ENCODE peak calls at places on chromosomes 6 and 20, in seven cellular contexts. H is neuronal stem cell, S is fibroblast of pulmonary artery, I is IMR-90, W is cardiac muscle cell, J is WERI-Rb-1, X is dorsolateral prefrontal cortex. R is an unnamed sample.

GRCh38 chr6:81767163-81768000 is 14.9 kb upstream of the TENT5A start:
- DNase-seq in H (no peak), S (peak; percentile 46), I (peak; percentile 41), W (no peak), J (no peak), X (no peak), R (no peak)

GRCh38 chr6:127900935-127901334 is at the start of gene THEMIS:
- DNase-seq in H (no peak), S (no peak), I (no peak), W (no peak), J (no peak), X (no peak), R (no peak)

GRCh38 chr6:44837741-44838140 is 450.2 kb downstream of the CDC5L start:
- DNase-seq in H (no peak), S (peak; percentile 32), I (no peak), W (no peak), J (no peak), X (no peak), R (no peak)

GRCh38 chr6:30889921-30890645 is 5.8 kb downstream of the DDR1 start:
- DNase-seq in H (no peak), S (no peak), I (no peak), W (no peak), J (no peak), X (peak; percentile 84), R (no peak)

GRCh38 chr6:87736809-87737540 is 34.9 kb upstream of the AKIRIN2 start:
- DNase-seq in H (no peak), S (no peak), I (no peak), W (no peak), J (no peak), X (no peak), R (no peak)

GRCh38 chr6:6856538-6857523 is 250.9 kb upstream of the RREB1 start:
- DNase-seq in H (no peak), S (peak; percentile 49), I (peak; percentile 37), W (peak; percentile 43), J (peak; percentile 42), X (no peak), R (peak; percentile 57)

GRCh38 chr20:39632176-39632575 is 670.0 kb downstream of the DHX35 start:
- DNase-seq in H (no peak), S (no peak), I (no peak), W (no peak), J (no peak), X (no peak), R (no peak)

GRCh38 chr6:32085759-32086458 is 23.2 kb downstream of the TNXB start:
- DNase-seq in H (no peak), S (no peak), I (no peak), W (no peak), J (no peak), X (no peak), R (no peak)

GRCh38 chr6:170370413-170370812 is 63.9 kb downstream of the FAM120B start:
- DNase-seq in H (no peak), S (no peak), I (no peak), W (no peak), J (no peak), X (no peak), R (no peak)

GRCh38 chr6:43088654-43089056 is 12.5 kb downstream of the PTK7 start:
- DNase-seq in H (no peak), S (no peak), I (peak; percentile 13), W (no peak), J (no peak), X (no peak), R (no peak)

GRCh38 chr6:81450180-81450579 is 302.3 kb downstream of the TENT5A start:
- DNase-seq in H (no peak), S (no peak), I (peak; percentile 67), W (no peak), J (no peak), X (no peak), R (no peak)

GRCh38 chr20:40961686-40962640 is 66.7 kb upstream of the TOP1 start:
- DNase-seq in H (no peak), S (peak; percentile 11), I (peak; percentile 7), W (no peak), J (no peak), X (peak; percentile 25), R (no peak)

GRCh38 chr20:25136643-25137559 is 55.0 kb upstream of the VSX1 start:
- DNase-seq in H (no peak), S (peak; percentile 85), I (peak; percentile 87), W (no peak), J (no peak), X (peak; percentile 79), R (peak; percentile 65)

GRCh38 chr6:131787079-131787478 is 20.7 kb upstream of the ENPP1 start:
- DNase-seq in H (no peak), S (no peak), I (peak; percentile 37), W (no peak), J (no peak), X (no peak), R (no peak)

GRCh38 chr20:59032713-59033059 is 551 bp upstream of the ATP5F1E start:
- DNase-seq in H (no peak), S (no peak), I (peak; percentile 27), W (no peak), J (peak; percentile 70), X (no peak), R (no peak)

GRCh38 chr6:169969372-169970099 is 218.1 kb downstream of the ERMARD start:
- DNase-seq in H (no peak), S (no peak), I (no peak), W (no peak), J (no peak), X (peak; percentile 29), R (no peak)

GRCh38 chr20:57713505-57713903 is 3.7 kb upstream of the PMEPA1 start:
- DNase-seq in H (no peak), S (no peak), I (no peak), W (no peak), J (no peak), X (no peak), R (no peak)

GRCh38 chr6:165599596-165600487 is 63.2 kb downstream of the PDE10A start:
- DNase-seq in H (no peak), S (no peak), I (no peak), W (no peak), J (no peak), X (no peak), R (no peak)

DNA sequence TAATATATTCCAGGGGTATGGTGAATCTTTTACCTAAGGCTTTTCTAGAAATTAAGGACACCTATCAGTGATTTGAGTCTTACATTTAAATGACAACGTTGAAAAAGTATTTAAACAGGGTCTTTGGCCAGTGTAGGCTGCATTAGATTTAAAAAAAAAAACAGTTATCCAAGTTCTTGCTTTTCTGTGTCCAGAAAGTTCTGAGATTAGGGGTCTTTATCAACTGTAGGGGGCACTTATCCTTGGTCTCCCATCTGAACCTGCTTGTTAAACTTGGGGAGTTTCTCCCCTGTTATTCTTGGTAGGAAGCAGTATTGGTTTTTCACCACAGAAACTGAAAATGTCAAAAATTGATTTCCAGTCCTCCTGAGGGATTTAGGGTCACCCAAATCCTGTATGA is 155.9 kb upstream of the ZNF217 start:
- DNase-seq in H (no peak), S (no peak), I (no peak), W (no peak), J (no peak), X (no peak), R (no peak)
- H3K4me3 ChIP-seq in H (no peak overlapping the region), S (no peak overlapping the region), I (no peak overlapping the region), W (no peak overlapping the region), J (no peak overlapping the region), X (no peak overlapping the region), R (no peak overlapping the region)

DNA sequence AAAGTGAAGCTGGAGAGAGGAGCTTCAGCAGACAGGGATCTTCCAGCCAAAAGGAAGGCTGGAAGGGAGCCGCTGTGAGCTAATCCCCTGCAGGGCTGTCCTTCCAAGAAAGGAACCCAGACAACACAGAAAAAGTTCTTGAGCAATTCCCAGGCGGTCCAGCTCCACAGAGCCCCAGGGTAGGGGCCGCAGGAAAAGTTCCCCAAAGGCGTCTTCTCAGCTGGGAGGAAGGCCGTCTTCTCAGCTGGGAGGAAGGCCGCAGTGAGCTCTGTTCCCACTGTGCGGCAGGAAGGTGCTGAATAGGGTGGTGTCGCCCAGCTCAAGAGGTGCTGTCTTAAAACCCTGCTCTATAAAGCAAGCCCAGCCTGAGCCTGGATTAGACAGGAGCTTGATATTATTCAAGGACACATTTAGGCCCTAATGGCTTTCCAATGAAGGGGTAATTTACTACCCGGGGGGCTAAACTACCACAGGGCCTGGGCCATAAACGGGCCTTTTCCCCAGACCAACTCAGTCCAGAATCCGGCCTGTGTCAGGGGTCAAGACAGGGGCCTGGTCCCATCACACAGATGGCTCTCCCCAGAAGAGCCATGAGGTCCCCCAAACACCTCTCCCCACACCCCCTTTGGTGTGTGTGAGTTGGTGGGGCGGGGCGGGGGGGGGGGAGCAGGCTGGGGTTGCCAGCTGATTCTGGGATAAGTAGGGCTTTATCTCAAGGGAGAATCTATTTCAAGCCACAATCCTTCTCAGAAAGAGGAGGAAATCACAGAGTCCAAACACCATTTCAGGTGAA is 103.6 kb downstream of the NOL4L start:
- DNase-seq in H (no peak), S (no peak), I (no peak), W (no peak), J (peak; percentile 67), X (no peak), R (no peak)
- H3K4me3 ChIP-seq in H (peak overlapping the region; percentile 57), S (peak overlapping the region; percentile 70), I (peak overlapping the region; percentile 80), W (peak overlapping the region; percentile 90), J (peak overlapping the region; percentile 52), X (peak overlapping the region; percentile 83), R (peak overlapping the region; percentile 85)

GRCh38 chr6:41555326-41556300 is 9.4 kb downstream of the FOXP4 start:
- DNase-seq in H (no peak), S (no peak), I (no peak), W (no peak), J (no peak), X (no peak), R (no peak)
- H3K4me3 ChIP-seq in H (no peak overlapping the region), S (no peak overlapping the region), I (no peak overlapping the region), W (no peak overlapping the region), J (no peak overlapping the region), X (no peak overlapping the region), R (no peak overlapping the region)

GRCh38 chr20:23587631-23588030 is 18.1 kb downstream of the CST9 start:
- DNase-seq in H (no peak), S (no peak), I (no peak), W (no peak), J (no peak), X (no peak), R (no peak)

GRCh38 chr20:23586735-23587525 is 18.6 kb upstream of the CST9L start:
- DNase-seq in H (no peak), S (no peak), I (no peak), W (no peak), J (no peak), X (no peak), R (no peak)

GRCh38 chr20:23585808-23586734 is 17.8 kb upstream of the CST9L start:
- DNase-seq in H (no peak), S (no peak), I (no peak), W (no peak), J (no peak), X (no peak), R (no peak)

GRCh38 chr20:23585449-23585807 is 17.1 kb upstream of the CST9L start:
- DNase-seq in H (no peak), S (no peak), I (no peak), W (no peak), J (no peak), X (no peak), R (no peak)

GRCh38 chr20:23588434-23589403 is 17.0 kb downstream of the CST9 start:
- DNase-seq in H (no peak), S (no peak), I (no peak), W (no peak), J (no peak), X (no peak), R (no peak)
- H3K4me3 ChIP-seq in H (no peak overlapping the region), S (no peak overlapping the region), I (no peak overlapping the region), W (no peak overlapping the region), J (no peak overlapping the region), X (no peak overlapping the region), R (no peak overlapping the region)

R was measured in left ventricle myocardium inferior.